ENCODE peak calls at places on chromosome 21, in eight cellular contexts. One of them, this sample, is unnamed.

GRCh38 chr21:16046625-16047340 is 317.0 kb downstream of the USP25 start:
- DNase-seq in foreskin keratinocyte: peak; percentile 20
- DNase-seq in AG04450: no peak
- DNase-seq in PC-3: peak; percentile 91
- DNase-seq in upper lobe of right lung: no peak
- DNase-seq in HFF-Myc: no peak
- DNase-seq in transverse colon: no peak
- DNase-seq in omental fat pad: no peak
- DNase-seq in this sample: peak; percentile 16

GRCh38 chr21:44708866-44709425 is 2.4 kb downstream of the TSPEAR start:
- DNase-seq in omental fat pad: peak; percentile 16
- DNase-seq in transverse colon: no peak
- DNase-seq in foreskin keratinocyte: no peak
- DNase-seq in PC-3: no peak
- DNase-seq in AG04450: no peak
- DNase-seq in upper lobe of right lung: peak; percentile 53
- DNase-seq in HFF-Myc: no peak
- DNase-seq in this sample: no peak

GRCh38 chr21:31181089-31181757 is 142.9 kb upstream of the KRTAP19-8 start:
- DNase-seq in AG04450: no peak
- DNase-seq in omental fat pad: no peak
- DNase-seq in transverse colon: no peak
- DNase-seq in PC-3: no peak
- DNase-seq in foreskin keratinocyte: no peak
- DNase-seq in HFF-Myc: no peak
- DNase-seq in upper lobe of right lung: no peak
- DNase-seq in this sample: no peak

GRCh38 chr21:27779604-27780003 is 812.7 kb upstream of the ADAMTS5 start:
- DNase-seq in upper lobe of right lung: no peak
- DNase-seq in AG04450: no peak
- DNase-seq in HFF-Myc: no peak
- DNase-seq in omental fat pad: no peak
- DNase-seq in foreskin keratinocyte: no peak
- DNase-seq in transverse colon: no peak
- DNase-seq in PC-3: no peak
- DNase-seq in this sample: no peak

GRCh38 chr21:41916888-41917433 is 36.9 kb downstream of the C2CD2 start:
- DNase-seq in PC-3: no peak
- DNase-seq in foreskin keratinocyte: no peak
- DNase-seq in AG04450: no peak
- DNase-seq in HFF-Myc: no peak
- DNase-seq in transverse colon: no peak
- DNase-seq in upper lobe of right lung: no peak
- DNase-seq in omental fat pad: no peak
- DNase-seq in this sample: no peak

GRCh38 chr21:38126677-38127271 is 130.0 kb upstream of the KCNJ15 start:
- DNase-seq in PC-3: peak; percentile 75
- DNase-seq in HFF-Myc: no peak
- DNase-seq in foreskin keratinocyte: no peak
- DNase-seq in transverse colon: peak; percentile 45
- DNase-seq in omental fat pad: peak; percentile 40
- DNase-seq in upper lobe of right lung: peak; percentile 76
- DNase-seq in AG04450: no peak
- DNase-seq in this sample: peak; percentile 53

GRCh38 chr21:45543710-45544448 is 1.6 kb upstream of the SLC19A1 start:
- DNase-seq in HFF-Myc: no peak
- DNase-seq in PC-3: no peak
- DNase-seq in foreskin keratinocyte: no peak
- DNase-seq in upper lobe of right lung: peak; percentile 63
- DNase-seq in omental fat pad: peak; percentile 7
- DNase-seq in AG04450: no peak
- DNase-seq in transverse colon: no peak
- DNase-seq in this sample: no peak

GRCh38 chr21:44932366-44933181 is 7.3 kb upstream of the SLX9 start:
- DNase-seq in AG04450: no peak
- DNase-seq in foreskin keratinocyte: no peak
- DNase-seq in upper lobe of right lung: peak; percentile 81
- DNase-seq in omental fat pad: no peak
- DNase-seq in transverse colon: peak; percentile 47
- DNase-seq in HFF-Myc: no peak
- DNase-seq in PC-3: peak; percentile 56
- DNase-seq in this sample: no peak

GRCh38 chr21:27586986-27587385 is 620.1 kb upstream of the ADAMTS5 start:
- DNase-seq in AG04450: no peak
- DNase-seq in PC-3: no peak
- DNase-seq in upper lobe of right lung: no peak
- DNase-seq in HFF-Myc: no peak
- DNase-seq in foreskin keratinocyte: no peak
- DNase-seq in transverse colon: no peak
- DNase-seq in omental fat pad: no peak
- DNase-seq in this sample: no peak

GRCh38 chr21:41364308-41364707 is 2.5 kb downstream of the MX2 start:
- DNase-seq in transverse colon: no peak
- DNase-seq in foreskin keratinocyte: no peak
- DNase-seq in HFF-Myc: no peak
- DNase-seq in upper lobe of right lung: peak; percentile 52
- DNase-seq in omental fat pad: no peak
- DNase-seq in AG04450: no peak
- DNase-seq in PC-3: peak; percentile 29
- DNase-seq in this sample: no peak

GRCh38 chr21:38623552-38623951 is 125.3 kb upstream of the ERG start:
- DNase-seq in AG04450: no peak
- DNase-seq in transverse colon: no peak
- DNase-seq in PC-3: no peak
- DNase-seq in omental fat pad: no peak
- DNase-seq in foreskin keratinocyte: no peak
- DNase-seq in HFF-Myc: no peak
- DNase-seq in upper lobe of right lung: no peak
- DNase-seq in this sample: no peak

GRCh38 chr21:25859264-25859931 is 124.6 kb downstream of the GABPA start:
- DNase-seq in upper lobe of right lung: no peak
- DNase-seq in AG04450: peak; percentile 33
- DNase-seq in PC-3: no peak
- DNase-seq in transverse colon: no peak
- DNase-seq in HFF-Myc: no peak
- DNase-seq in foreskin keratinocyte: no peak
- DNase-seq in omental fat pad: no peak
- DNase-seq in this sample: no peak

GRCh38 chr21:42657676-42658319 is 4.4 kb downstream of the PDE9A start:
- DNase-seq in PC-3: no peak
- DNase-seq in upper lobe of right lung: no peak
- DNase-seq in AG04450: no peak
- DNase-seq in omental fat pad: no peak
- DNase-seq in foreskin keratinocyte: no peak
- DNase-seq in HFF-Myc: no peak
- DNase-seq in transverse colon: no peak
- DNase-seq in this sample: no peak

GRCh38 chr21:14947613-14948160 is 117.1 kb downstream of the NRIP1 start:
- DNase-seq in omental fat pad: no peak
- DNase-seq in upper lobe of right lung: no peak
- DNase-seq in HFF-Myc: no peak
- DNase-seq in foreskin keratinocyte: no peak
- DNase-seq in transverse colon: no peak
- DNase-seq in PC-3: no peak
- DNase-seq in AG04450: no peak
- DNase-seq in this sample: no peak

GRCh38 chr21:46498335-46499050 is 39.8 kb downstream of the DIP2A start:
- DNase-seq in omental fat pad: no peak
- DNase-seq in AG04450: no peak
- DNase-seq in upper lobe of right lung: no peak
- DNase-seq in transverse colon: no peak
- DNase-seq in HFF-Myc: no peak
- DNase-seq in PC-3: peak; percentile 81
- DNase-seq in foreskin keratinocyte: peak; percentile 14
- DNase-seq in this sample: peak; percentile 21

GRCh38 chr21:37758997-37759396 is 157.3 kb downstream of the KCNJ6 start:
- DNase-seq in transverse colon: peak; percentile 42
- DNase-seq in HFF-Myc: no peak
- DNase-seq in AG04450: peak; percentile 13
- DNase-seq in omental fat pad: no peak
- DNase-seq in PC-3: peak; percentile 53
- DNase-seq in upper lobe of right lung: peak; percentile 72
- DNase-seq in foreskin keratinocyte: no peak
- DNase-seq in this sample: peak; percentile 37

GRCh38 chr21:45408271-45408791 is 3.4 kb downstream of the COL18A1 start:
- DNase-seq in upper lobe of right lung: no peak
- DNase-seq in AG04450: no peak
- DNase-seq in PC-3: no peak
- DNase-seq in transverse colon: no peak
- DNase-seq in omental fat pad: no peak
- DNase-seq in foreskin keratinocyte: no peak
- DNase-seq in HFF-Myc: no peak
- DNase-seq in this sample: no peak

DNA sequence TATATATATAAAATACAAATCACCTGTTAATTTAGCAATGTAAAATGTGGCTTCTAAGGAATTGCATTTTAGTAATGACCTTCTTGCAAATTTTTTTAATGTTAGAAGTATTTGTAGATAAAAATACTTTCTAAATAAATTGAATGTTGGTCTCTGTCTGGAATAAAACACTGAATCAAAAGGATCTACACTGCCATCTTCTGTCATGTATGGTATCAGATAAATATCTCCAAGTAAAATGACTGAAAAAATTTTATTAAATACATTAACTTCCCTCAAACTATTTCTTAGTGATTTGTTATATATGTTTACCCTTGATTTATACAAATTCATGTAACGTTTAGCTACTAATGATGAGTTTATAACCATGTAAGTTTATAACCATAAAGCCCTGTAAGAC is 2029.3 kb downstream of the MRPL39 start:
- DNase-seq in foreskin keratinocyte: no peak
- DNase-seq in AG04450: no peak
- DNase-seq in upper lobe of right lung: no peak
- DNase-seq in HFF-Myc: no peak
- DNase-seq in transverse colon: no peak
- DNase-seq in omental fat pad: no peak
- DNase-seq in PC-3: no peak
- DNase-seq in this sample: no peak
- TF ChIP-seq CTCF in foreskin keratinocyte: no peak
- TF ChIP-seq CTCF in AG04450: no peak
- TF ChIP-seq CTCF in upper lobe of right lung: no peak
- TF ChIP-seq CTCF in HFF-Myc: no peak
- TF ChIP-seq CTCF in transverse colon: no peak
- TF ChIP-seq CTCF in omental fat pad: no peak
- TF ChIP-seq CTCF in PC-3: peak; percentile 43
- TF ChIP-seq CTCF in this sample: no peak

GRCh38 chr21:36209626-36210171 is 53.1 kb downstream of the DOP1B start:
- DNase-seq in omental fat pad: no peak
- DNase-seq in PC-3: peak; percentile 83
- DNase-seq in upper lobe of right lung: no peak
- DNase-seq in AG04450: peak; percentile 56
- DNase-seq in transverse colon: peak; percentile 67
- DNase-seq in foreskin keratinocyte: peak; percentile 49
- DNase-seq in HFF-Myc: peak; percentile 44
- DNase-seq in this sample: peak; percentile 73
- TF ChIP-seq CTCF in omental fat pad: no peak
- TF ChIP-seq CTCF in PC-3: peak; percentile 94
- TF ChIP-seq CTCF in upper lobe of right lung: peak; percentile 52
- TF ChIP-seq CTCF in AG04450: peak; percentile 63
- TF ChIP-seq CTCF in transverse colon: peak; percentile 53
- TF ChIP-seq CTCF in foreskin keratinocyte: peak; percentile 90
- TF ChIP-seq CTCF in HFF-Myc: peak; percentile 66
- TF ChIP-seq CTCF in this sample: peak; percentile 77

DNA sequence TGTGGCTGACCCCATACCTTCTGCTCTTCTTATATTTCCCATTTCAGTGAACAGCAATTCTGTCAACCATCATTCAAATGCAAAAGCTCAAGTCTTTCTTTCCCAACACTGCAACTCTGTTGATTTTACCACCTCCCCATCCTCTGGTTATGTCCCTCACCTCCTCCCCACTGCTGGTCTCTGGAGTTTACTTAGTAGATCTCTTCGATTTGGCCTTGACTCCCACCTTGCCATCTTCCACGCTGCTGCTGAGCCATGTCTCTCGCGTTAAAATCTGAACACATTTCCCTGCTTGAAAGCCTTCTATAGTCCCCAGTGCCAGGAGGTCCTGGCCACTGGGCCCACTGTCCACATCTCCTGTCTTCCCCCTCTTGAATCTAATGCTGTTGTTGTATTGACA is 125.5 kb downstream of the RUNX1 start:
- DNase-seq in omental fat pad: no peak
- DNase-seq in HFF-Myc: no peak
- DNase-seq in AG04450: no peak
- DNase-seq in PC-3: no peak
- DNase-seq in transverse colon: no peak
- DNase-seq in upper lobe of right lung: no peak
- DNase-seq in foreskin keratinocyte: no peak
- DNase-seq in this sample: no peak
- TF ChIP-seq CTCF in omental fat pad: no peak
- TF ChIP-seq CTCF in HFF-Myc: no peak
- TF ChIP-seq CTCF in AG04450: no peak
- TF ChIP-seq CTCF in PC-3: no peak
- TF ChIP-seq CTCF in transverse colon: no peak
- TF ChIP-seq CTCF in upper lobe of right lung: no peak
- TF ChIP-seq CTCF in foreskin keratinocyte: no peak
- TF ChIP-seq CTCF in this sample: no peak

DNA sequence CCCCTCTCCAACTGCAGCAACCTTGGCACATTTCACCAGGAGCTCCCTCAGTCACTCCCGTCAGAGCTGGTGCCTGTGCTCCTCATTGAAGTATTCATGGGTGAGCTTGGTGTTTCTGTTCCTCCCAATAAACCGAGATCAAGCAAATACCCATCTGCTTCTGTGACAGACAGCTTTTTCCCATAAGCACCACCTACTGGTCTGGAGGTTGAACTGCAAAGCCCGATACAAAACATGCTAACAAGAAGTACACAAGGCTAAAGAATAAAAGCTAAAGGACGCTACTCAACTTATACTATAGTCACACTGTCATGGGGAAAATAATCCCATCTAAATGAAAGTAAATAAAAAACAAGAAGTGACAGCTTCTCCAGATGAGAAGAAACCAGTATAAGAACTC is 111.9 kb upstream of the C21orf91 start:
- DNase-seq in HFF-Myc: no peak
- DNase-seq in PC-3: peak; percentile 7
- DNase-seq in upper lobe of right lung: no peak
- DNase-seq in transverse colon: no peak
- DNase-seq in foreskin keratinocyte: no peak
- DNase-seq in omental fat pad: no peak
- DNase-seq in AG04450: no peak
- DNase-seq in this sample: no peak
- TF ChIP-seq CTCF in HFF-Myc: peak; percentile 43
- TF ChIP-seq CTCF in PC-3: peak; percentile 58
- TF ChIP-seq CTCF in upper lobe of right lung: peak; percentile 27
- TF ChIP-seq CTCF in transverse colon: no peak
- TF ChIP-seq CTCF in foreskin keratinocyte: peak; percentile 45
- TF ChIP-seq CTCF in omental fat pad: no peak
- TF ChIP-seq CTCF in AG04450: peak; percentile 36
- TF ChIP-seq CTCF in this sample: peak; percentile 25